ENCODE peak calls at places on chromosomes 1 and 21, in five cellular contexts. M, D, E, I and L are unnamed samples.
A peak's percentile ranks its signal among the peaks of the same experiment; 100 is the strongest.

GRCh38 chr21:44873356-44874239 is at the start of gene PTTG1IP:
- DNase-seq in M (peak; percentile 98), D (peak; percentile 91), E (peak; percentile 98), I (peak; percentile 88), L (peak; percentile 95)

GRCh38 chr1:151340870-151341754 is 5.9 kb downstream of the RFX5 start:
- DNase-seq in M (no peak), D (peak; percentile 82), E (peak; percentile 9), I (peak; percentile 72), L (peak; percentile 78)

GRCh38 chr1:77678628-77679610 is 3.5 kb downstream of the ZZZ3 start:
- DNase-seq in M (no peak), D (no peak), E (no peak), I (no peak), L (no peak)

GRCh38 chr1:152486400-152487006 is 24.1 kb upstream of the LCE5A start:
- DNase-seq in M (no peak), D (peak; percentile 6), E (no peak), I (no peak), L (no peak)

GRCh38 chr1:48523541-48523940 is 51.5 kb upstream of the SPATA6 start:
- DNase-seq in M (no peak), D (no peak), E (no peak), I (no peak), L (no peak)

GRCh38 chr1:205091043-205091740 is 6.9 kb upstream of the TMEM81 start:
- DNase-seq in M (no peak), D (no peak), E (no peak), I (no peak), L (no peak)

GRCh38 chr1:204407314-204407971 is 4.2 kb downstream of the PPP1R15B start:
- DNase-seq in M (no peak), D (no peak), E (no peak), I (no peak), L (no peak)

GRCh38 chr21:15272591-15272990 is 207.8 kb upstream of the NRIP1 start:
- DNase-seq in M (no peak), D (no peak), E (no peak), I (no peak), L (no peak)

GRCh38 chr1:67390041-67390887 is 39.9 kb downstream of the SERBP1 start:
- DNase-seq in M (no peak), D (no peak), E (no peak), I (no peak), L (no peak)

GRCh38 chr21:32311621-32312020 is 13.0 kb downstream of the MRAP start:
- DNase-seq in M (no peak), D (no peak), E (no peak), I (no peak), L (no peak)

GRCh38 chr1:23521588-23521987 is 9.4 kb downstream of the E2F2 start:
- DNase-seq in M (no peak), D (no peak), E (no peak), I (no peak), L (peak; percentile 2)

GRCh38 chr21:37257967-37258877 is 8.9 kb downstream of the VPS26C start:
- DNase-seq in M (peak; percentile 66), D (peak; percentile 90), E (peak; percentile 47), I (peak; percentile 77), L (peak; percentile 69)

GRCh38 chr1:17004466-17005364 is 7.0 kb downstream of the ATP13A2 start:
- DNase-seq in M (no peak), D (no peak), E (no peak), I (no peak), L (no peak)

GRCh38 chr1:92356956-92357355 is 58.1 kb downstream of the RPAP2 start:
- DNase-seq in M (no peak), D (no peak), E (no peak), I (no peak), L (peak; percentile 77)